ENCODE peak calls at places on chromosomes 11 and 22, in four cellular contexts. Y is adrenal gland, N is body of pancreas, T is A549. K is an unnamed sample.

GRCh38 chr11:121829159-121829643 is 286.8 kb downstream of the BLID start:
- DNase-seq in Y (peak; percentile 54), N (peak; percentile 22), T (no peak), K (no peak)

GRCh38 chr11:12721816-12722604 is 47.8 kb downstream of the TEAD1 start:
- DNase-seq in T (no peak), Y (no peak), N (no peak), K (no peak)

GRCh38 chr22:49305215-49305965 is 522.3 kb downstream of the BRD1 start:
- DNase-seq in T (peak; percentile 31), N (peak; percentile 58), Y (peak; percentile 61), K (peak; percentile 76)

GRCh38 chr22:49208003-49208402 is 619.7 kb downstream of the BRD1 start:
- DNase-seq in T (no peak), Y (peak; percentile 24), N (no peak), K (no peak)

GRCh38 chr11:115067471-115067870 is 389.1 kb downstream of the NXPE2 start:
- DNase-seq in Y (no peak), T (no peak), N (no peak), K (no peak)

GRCh38 chr11:19660076-19660475 is 52.6 kb upstream of the NAV2 start:
- DNase-seq in T (peak; percentile 72), N (no peak), Y (no peak), K (no peak)

GRCh38 chr11:79090191-79090590 is 350.6 kb downstream of the TENM4 start:
- DNase-seq in N (no peak), T (no peak), Y (no peak), K (no peak)

GRCh38 chr11:64916848-64917662 is at the start of gene ATG2A:
- DNase-seq in N (peak; percentile 100), T (peak; percentile 99), Y (peak; percentile 100), K (peak; percentile 100)

GRCh38 chr22:28810839-28811491 is 10.6 kb upstream of the XBP1 start:
- DNase-seq in N (peak; percentile 40), Y (peak; percentile 60), T (no peak), K (no peak)

GRCh38 chr11:75536786-75537629 is 11.3 kb upstream of the GDPD5 start:
- DNase-seq in T (no peak), Y (no peak), N (no peak), K (no peak)

GRCh38 chr11:66568124-66568916 is at the start of gene CTSF:
- DNase-seq in T (peak; percentile 97), Y (peak; percentile 94), N (peak; percentile 89), K (peak; percentile 94)

GRCh38 chr11:119470316-119471266 is 47.6 kb upstream of the THY1 start:
- DNase-seq in T (no peak), N (peak; percentile 40), Y (no peak), K (peak; percentile 47)

GRCh38 chr11:8577791-8578581 is 16.0 kb downstream of the STK33 start:
- DNase-seq in N (no peak), Y (no peak), T (no peak), K (no peak)

GRCh38 chr11:64428685-64429084 is 69.7 kb downstream of the RPS6KA4 start:
- DNase-seq in N (no peak), Y (no peak), T (no peak), K (no peak)

GRCh38 chr22:45218974-45219373 is 21.7 kb downstream of the KIAA0930 start:
- DNase-seq in Y (no peak), T (no peak), N (no peak), K (no peak)

GRCh38 chr11:18105802-18106574 is at the start of gene SAAL1:
- DNase-seq in N (peak; percentile 84), T (peak; percentile 94), Y (peak; percentile 89), K (peak; percentile 93)
- TF ChIP-seq POLR2A in N (no peak), T (peak; percentile 87), Y (peak; percentile 28), K (no peak)

DNA sequence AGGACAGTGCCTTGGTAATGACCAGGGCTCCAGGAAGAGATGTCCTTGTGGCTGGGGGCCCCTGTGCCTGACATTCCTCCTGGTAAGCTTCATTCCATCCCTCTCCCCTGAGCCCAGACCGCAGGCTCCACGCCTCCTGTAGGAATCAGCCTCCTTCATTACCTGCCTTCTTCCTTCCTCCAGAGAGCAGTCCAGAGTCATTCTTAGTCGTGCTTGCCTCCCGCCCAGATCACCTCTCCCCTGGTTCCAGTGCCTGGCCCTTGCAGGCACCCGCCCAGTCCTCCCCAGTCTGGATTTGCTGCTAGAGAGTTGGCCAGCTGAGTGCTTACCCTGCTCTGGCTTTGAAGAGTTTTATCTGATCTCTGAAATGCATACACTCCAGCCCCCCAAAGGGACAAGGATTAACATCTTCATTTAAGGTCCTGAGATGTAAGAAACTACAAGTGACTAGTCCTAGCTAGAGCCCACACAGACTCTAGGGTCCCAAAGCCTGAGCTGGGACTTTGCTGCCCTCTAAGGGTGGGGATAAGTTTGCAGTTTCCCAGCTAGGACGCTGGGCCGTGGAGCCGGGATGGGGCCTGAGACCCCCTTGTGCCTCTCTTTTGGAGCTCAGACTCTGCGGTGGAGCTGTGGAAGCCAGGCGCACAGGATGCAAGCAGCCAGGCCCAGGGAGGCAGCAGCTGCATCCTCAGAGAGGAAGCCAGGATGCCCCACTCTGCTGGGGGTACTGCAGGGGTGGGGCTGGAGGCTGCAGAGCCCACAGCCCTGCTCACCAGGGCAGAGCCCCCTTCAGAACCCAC is 1.6 kb downstream of the NR1H3 start:
- DNase-seq in Y (no peak), T (peak; percentile 75), N (no peak), K (peak; percentile 32)
- TF ChIP-seq CTCF in Y (peak; percentile 56), T (peak; percentile 80), N (peak; percentile 23), K (peak; percentile 42)

GRCh38 chr11:34143048-34143447 is 37.6 kb downstream of the NAT10 start:
- DNase-seq in Y (no peak), N (no peak), T (no peak), K (no peak)
- TF ChIP-seq POLR2A in Y (no peak), N (no peak), T (no peak), K (no peak)

GRCh38 chr11:26948881-26949280 is 45.0 kb upstream of the FIBIN start:
- DNase-seq in Y (no peak), T (no peak), N (no peak), K (no peak)

GRCh38 chr11:26949846-26950245 is 44.1 kb upstream of the FIBIN start:
- DNase-seq in T (no peak), N (no peak), Y (no peak), K (no peak)

GRCh38 chr11:26946209-26946828 is 47.6 kb upstream of the FIBIN start:
- DNase-seq in T (no peak), N (no peak), Y (no peak), K (no peak)

GRCh38 chr11:26947379-26947844 is 46.5 kb upstream of the FIBIN start:
- DNase-seq in Y (peak; percentile 53), N (peak; percentile 38), T (no peak), K (peak; percentile 26)

DNA sequence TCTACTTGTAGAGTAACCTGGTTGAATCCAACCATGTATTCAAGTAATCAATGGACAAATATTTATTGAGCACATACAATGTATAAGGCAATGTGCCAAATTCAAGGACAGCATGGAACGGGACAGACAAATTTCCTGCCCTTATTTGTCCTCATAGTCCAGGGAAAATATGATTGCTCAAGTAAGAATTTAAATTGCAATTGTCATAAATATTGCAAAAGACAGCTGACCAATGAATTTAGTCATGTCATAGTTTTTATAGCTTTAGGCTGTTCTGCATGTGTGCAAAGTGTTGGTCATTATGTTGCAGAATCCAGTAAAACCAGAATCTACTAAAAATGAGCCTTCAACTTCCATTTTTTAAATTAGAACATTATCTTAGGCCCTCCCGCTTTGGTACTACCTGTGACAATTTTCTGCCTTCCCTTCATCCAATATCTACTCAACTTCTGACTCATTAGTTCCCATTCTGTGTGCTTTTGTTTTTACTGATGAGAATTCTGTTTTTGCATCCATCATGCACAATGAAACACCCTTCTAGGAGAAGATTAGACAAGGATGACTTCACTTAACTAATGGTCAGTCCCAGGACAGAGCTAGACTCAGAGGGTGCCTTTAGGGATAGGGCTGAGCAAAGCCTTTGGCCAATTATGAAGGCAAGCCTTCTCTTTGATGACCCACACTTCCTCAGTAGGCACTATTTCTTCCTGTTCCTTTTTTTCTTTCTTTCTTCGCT is 45.8 kb upstream of the FIBIN start:
- DNase-seq in Y (no peak), N (no peak), T (no peak), K (no peak)
- TF ChIP-seq CTCF in Y (no peak), N (no peak), T (no peak), K (no peak)

DNA sequence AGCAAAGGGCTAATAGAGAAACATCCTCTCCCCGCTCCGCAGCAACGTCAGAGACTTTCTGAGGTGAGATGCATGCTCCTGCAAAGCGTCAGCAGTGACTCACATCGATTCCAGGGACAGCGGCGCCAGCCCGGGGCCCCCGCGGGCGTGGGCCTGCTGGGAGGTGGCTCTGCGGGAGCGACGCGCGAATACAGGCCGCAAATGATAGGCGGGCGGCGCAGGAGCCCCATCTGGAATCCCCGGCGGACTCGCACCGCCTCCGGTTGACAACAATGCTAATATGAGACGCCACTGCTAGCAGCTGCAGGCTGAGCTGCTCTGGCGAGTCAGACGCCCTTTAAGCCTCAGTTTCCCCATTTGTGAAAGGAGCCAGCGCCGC is 557 bp downstream of the RANGAP1 start:
- DNase-seq in N (peak; percentile 74), Y (peak; percentile 94), T (no peak), K (peak; percentile 54)
- TF ChIP-seq POLR2A in N (no peak), Y (peak; percentile 41), T (no peak), K (no peak)

DNA sequence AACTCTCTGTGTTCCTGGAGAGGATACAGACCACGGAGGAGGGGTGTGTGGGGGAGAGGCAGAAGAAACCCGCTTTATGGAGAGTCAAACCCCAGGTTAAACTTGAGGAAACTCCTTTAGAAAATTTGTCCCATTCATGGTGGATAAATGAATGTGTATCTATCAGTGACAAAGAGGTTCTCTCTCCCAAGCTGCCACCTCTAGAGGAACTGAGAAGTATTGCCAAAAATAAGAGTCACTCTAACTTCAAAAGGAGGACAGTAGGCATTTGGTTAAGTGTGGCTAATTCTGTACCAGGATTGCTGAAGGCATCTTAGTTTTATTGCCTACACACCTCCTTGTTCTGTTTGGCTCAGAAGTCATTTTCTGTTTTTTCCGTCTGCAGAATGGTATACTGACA is 189.0 kb upstream of the MPPED2 start:
- DNase-seq in T (no peak), N (no peak), Y (no peak), K (no peak)
- TF ChIP-seq CTCF in T (no peak), N (no peak), Y (no peak), K (no peak)